ENCODE peak calls at places on chromosome 9, in eight cellular contexts. One of them, this sample, is unnamed.

GRCh38 chr9:18437315-18438200 is 36.4 kb upstream of the ADAMTSL1 start:
- DNase-seq in GM23338: peak; percentile 11
- DNase-seq in PC-9: no peak
- DNase-seq in hepatocyte: peak; percentile 39
- DNase-seq in HCT116: no peak
- DNase-seq in endothelial cell of umbilical vein: peak; percentile 89
- DNase-seq in OCI-LY7: no peak
- DNase-seq in HepG2: peak; percentile 9
- DNase-seq in this sample: peak; percentile 68

GRCh38 chr9:133701981-133702797 is 36.0 kb downstream of the SARDH start:
- DNase-seq in GM23338: no peak
- DNase-seq in PC-9: no peak
- DNase-seq in hepatocyte: peak; percentile 59
- DNase-seq in HCT116: no peak
- DNase-seq in endothelial cell of umbilical vein: no peak
- DNase-seq in OCI-LY7: peak; percentile 88
- DNase-seq in HepG2: no peak
- DNase-seq in this sample: no peak

GRCh38 chr9:29556317-29556716 is 1983.0 kb upstream of the C9orf72 start:
- DNase-seq in GM23338: no peak
- DNase-seq in PC-9: no peak
- DNase-seq in hepatocyte: no peak
- DNase-seq in HCT116: no peak
- DNase-seq in endothelial cell of umbilical vein: no peak
- DNase-seq in OCI-LY7: no peak
- DNase-seq in HepG2: no peak
- DNase-seq in this sample: peak; percentile 31

GRCh38 chr9:121984726-121985402 is 108.2 kb downstream of the TTLL11 start:
- DNase-seq in GM23338: no peak
- DNase-seq in PC-9: no peak
- DNase-seq in hepatocyte: no peak
- DNase-seq in HCT116: no peak
- DNase-seq in endothelial cell of umbilical vein: peak; percentile 30
- DNase-seq in OCI-LY7: no peak
- DNase-seq in HepG2: no peak
- DNase-seq in this sample: peak; percentile 94

GRCh38 chr9:107137495-107138202 is 145.4 kb upstream of the RAD23B start:
- DNase-seq in GM23338: peak; percentile 78
- DNase-seq in PC-9: no peak
- DNase-seq in hepatocyte: peak; percentile 57
- DNase-seq in HCT116: peak; percentile 29
- DNase-seq in endothelial cell of umbilical vein: peak; percentile 17
- DNase-seq in OCI-LY7: peak; percentile 37
- DNase-seq in HepG2: peak; percentile 21
- DNase-seq in this sample: peak; percentile 70

GRCh38 chr9:76223749-76224340 is 170.4 kb downstream of the RFK start:
- DNase-seq in GM23338: no peak
- DNase-seq in PC-9: no peak
- DNase-seq in hepatocyte: no peak
- DNase-seq in HCT116: no peak
- DNase-seq in endothelial cell of umbilical vein: no peak
- DNase-seq in OCI-LY7: no peak
- DNase-seq in HepG2: no peak
- DNase-seq in this sample: peak; percentile 6

GRCh38 chr9:129026442-129027223 is 1.5 kb downstream of the SH3GLB2 start:
- DNase-seq in GM23338: peak; percentile 76
- DNase-seq in PC-9: peak; percentile 84
- DNase-seq in hepatocyte: peak; percentile 85
- DNase-seq in HCT116: no peak
- DNase-seq in endothelial cell of umbilical vein: no peak
- DNase-seq in OCI-LY7: peak; percentile 51
- DNase-seq in HepG2: peak; percentile 20
- DNase-seq in this sample: peak; percentile 25

GRCh38 chr9:30575691-30576090 is 1808.8 kb upstream of the ACO1 start:
- DNase-seq in GM23338: peak; percentile 5
- DNase-seq in PC-9: no peak
- DNase-seq in hepatocyte: no peak
- DNase-seq in HCT116: no peak
- DNase-seq in endothelial cell of umbilical vein: no peak
- DNase-seq in OCI-LY7: no peak
- DNase-seq in HepG2: no peak
- DNase-seq in this sample: no peak

GRCh38 chr9:98856982-98857381 is 49.5 kb downstream of the GALNT12 start:
- DNase-seq in GM23338: no peak
- DNase-seq in PC-9: no peak
- DNase-seq in hepatocyte: no peak
- DNase-seq in HCT116: no peak
- DNase-seq in endothelial cell of umbilical vein: no peak
- DNase-seq in OCI-LY7: no peak
- DNase-seq in HepG2: no peak
- DNase-seq in this sample: no peak

GRCh38 chr9:18793122-18793521 is 239.9 kb downstream of the SAXO1 start:
- DNase-seq in GM23338: no peak
- DNase-seq in PC-9: no peak
- DNase-seq in hepatocyte: no peak
- DNase-seq in HCT116: no peak
- DNase-seq in endothelial cell of umbilical vein: peak; percentile 22
- DNase-seq in OCI-LY7: no peak
- DNase-seq in HepG2: no peak
- DNase-seq in this sample: no peak

GRCh38 chr9:95157491-95158151 is 159.9 kb downstream of the FANCC start:
- DNase-seq in GM23338: no peak
- DNase-seq in PC-9: no peak
- DNase-seq in hepatocyte: peak; percentile 79
- DNase-seq in HCT116: no peak
- DNase-seq in endothelial cell of umbilical vein: peak; percentile 10
- DNase-seq in OCI-LY7: no peak
- DNase-seq in HepG2: peak; percentile 57
- DNase-seq in this sample: peak; percentile 87

GRCh38 chr9:94232428-94232827 is 26.7 kb upstream of the ZNF169 start:
- DNase-seq in GM23338: no peak
- DNase-seq in PC-9: no peak
- DNase-seq in hepatocyte: no peak
- DNase-seq in HCT116: no peak
- DNase-seq in endothelial cell of umbilical vein: no peak
- DNase-seq in OCI-LY7: no peak
- DNase-seq in HepG2: no peak
- DNase-seq in this sample: no peak

GRCh38 chr9:71984388-71985069 is 73.1 kb downstream of the C9orf85 start:
- DNase-seq in GM23338: peak; percentile 43
- DNase-seq in PC-9: no peak
- DNase-seq in hepatocyte: peak; percentile 27
- DNase-seq in HCT116: no peak
- DNase-seq in endothelial cell of umbilical vein: no peak
- DNase-seq in OCI-LY7: no peak
- DNase-seq in HepG2: no peak
- DNase-seq in this sample: peak; percentile 84

GRCh38 chr9:77846957-77847574 is 184.5 kb downstream of the GNAQ start:
- DNase-seq in GM23338: no peak
- DNase-seq in PC-9: no peak
- DNase-seq in hepatocyte: no peak
- DNase-seq in HCT116: no peak
- DNase-seq in endothelial cell of umbilical vein: peak; percentile 94
- DNase-seq in OCI-LY7: no peak
- DNase-seq in HepG2: no peak
- DNase-seq in this sample: no peak

GRCh38 chr9:83733739-83734138 is 26.0 kb upstream of the UBQLN1 start:
- DNase-seq in GM23338: no peak
- DNase-seq in PC-9: no peak
- DNase-seq in hepatocyte: no peak
- DNase-seq in HCT116: no peak
- DNase-seq in endothelial cell of umbilical vein: no peak
- DNase-seq in OCI-LY7: no peak
- DNase-seq in HepG2: no peak
- DNase-seq in this sample: no peak

GRCh38 chr9:128898845-128899565 is 17.1 kb downstream of the LRRC8A start:
- DNase-seq in GM23338: no peak
- DNase-seq in PC-9: no peak
- DNase-seq in hepatocyte: no peak
- DNase-seq in HCT116: no peak
- DNase-seq in endothelial cell of umbilical vein: no peak
- DNase-seq in OCI-LY7: no peak
- DNase-seq in HepG2: no peak
- DNase-seq in this sample: no peak

GRCh38 chr9:120888626-120889025 is 11.6 kb upstream of the PHF19 start:
- DNase-seq in GM23338: no peak
- DNase-seq in PC-9: no peak
- DNase-seq in hepatocyte: no peak
- DNase-seq in HCT116: no peak
- DNase-seq in endothelial cell of umbilical vein: no peak
- DNase-seq in OCI-LY7: no peak
- DNase-seq in HepG2: no peak
- DNase-seq in this sample: no peak

GRCh38 chr9:134065720-134066419 is 2.0 kb downstream of the BRD3 start:
- DNase-seq in GM23338: no peak
- DNase-seq in PC-9: peak; percentile 68
- DNase-seq in hepatocyte: peak; percentile 62
- DNase-seq in HCT116: no peak
- DNase-seq in endothelial cell of umbilical vein: peak; percentile 62
- DNase-seq in OCI-LY7: peak; percentile 38
- DNase-seq in HepG2: peak; percentile 81
- DNase-seq in this sample: peak; percentile 84

GRCh38 chr9:99579964-99580363 is 241.7 kb upstream of the NR4A3 start:
- DNase-seq in GM23338: no peak
- DNase-seq in PC-9: no peak
- DNase-seq in hepatocyte: no peak
- DNase-seq in HCT116: no peak
- DNase-seq in endothelial cell of umbilical vein: no peak
- DNase-seq in OCI-LY7: no peak
- DNase-seq in HepG2: no peak
- DNase-seq in this sample: no peak

GRCh38 chr9:110801426-110801825 is 132.8 kb downstream of the MUSK start:
- DNase-seq in GM23338: no peak
- DNase-seq in PC-9: no peak
- DNase-seq in hepatocyte: no peak
- DNase-seq in HCT116: no peak
- DNase-seq in endothelial cell of umbilical vein: no peak
- DNase-seq in OCI-LY7: no peak
- DNase-seq in HepG2: no peak
- DNase-seq in this sample: no peak

GRCh38 chr9:136903041-136903554 is 16.8 kb downstream of the TRAF2 start:
- DNase-seq in GM23338: no peak
- DNase-seq in PC-9: no peak
- DNase-seq in hepatocyte: no peak
- DNase-seq in HCT116: no peak
- DNase-seq in endothelial cell of umbilical vein: no peak
- DNase-seq in OCI-LY7: no peak
- DNase-seq in HepG2: no peak
- DNase-seq in this sample: no peak
- H3K27ac ChIP-seq in GM23338: no peak overlapping the region
- H3K27ac ChIP-seq in PC-9: peak overlapping the region; percentile 99
- H3K27ac ChIP-seq in hepatocyte: peak overlapping the region; percentile 69
- H3K27ac ChIP-seq in HCT116: no peak overlapping the region
- H3K27ac ChIP-seq in endothelial cell of umbilical vein: no peak overlapping the region
- H3K27ac ChIP-seq in OCI-LY7: no peak overlapping the region
- H3K27ac ChIP-seq in HepG2: no peak overlapping the region
- H3K27ac ChIP-seq in this sample: peak overlapping the region; percentile 67

GRCh38 chr9:126327016-126327749 is 554 bp downstream of the MVB12B start:
- DNase-seq in GM23338: peak; percentile 50
- DNase-seq in PC-9: no peak
- DNase-seq in hepatocyte: no peak
- DNase-seq in HCT116: no peak
- DNase-seq in endothelial cell of umbilical vein: no peak
- DNase-seq in OCI-LY7: peak; percentile 5
- DNase-seq in HepG2: no peak
- DNase-seq in this sample: peak; percentile 23

GRCh38 chr9:126326228-126327015 is at the start of gene MVB12B:
- DNase-seq in GM23338: peak; percentile 59
- DNase-seq in PC-9: no peak
- DNase-seq in hepatocyte: peak; percentile 73
- DNase-seq in HCT116: no peak
- DNase-seq in endothelial cell of umbilical vein: peak; percentile 37
- DNase-seq in OCI-LY7: peak; percentile 8
- DNase-seq in HepG2: no peak
- DNase-seq in this sample: peak; percentile 68

GRCh38 chr9:126329476-126330275 is 3.0 kb downstream of the MVB12B start:
- DNase-seq in GM23338: no peak
- DNase-seq in PC-9: no peak
- DNase-seq in hepatocyte: no peak
- DNase-seq in HCT116: no peak
- DNase-seq in endothelial cell of umbilical vein: no peak
- DNase-seq in OCI-LY7: no peak
- DNase-seq in HepG2: no peak
- DNase-seq in this sample: no peak

GRCh38 chr9:126328415-126328814 is 1.8 kb downstream of the MVB12B start:
- DNase-seq in GM23338: no peak
- DNase-seq in PC-9: no peak
- DNase-seq in hepatocyte: no peak
- DNase-seq in HCT116: no peak
- DNase-seq in endothelial cell of umbilical vein: no peak
- DNase-seq in OCI-LY7: no peak
- DNase-seq in HepG2: no peak
- DNase-seq in this sample: no peak

DNA sequence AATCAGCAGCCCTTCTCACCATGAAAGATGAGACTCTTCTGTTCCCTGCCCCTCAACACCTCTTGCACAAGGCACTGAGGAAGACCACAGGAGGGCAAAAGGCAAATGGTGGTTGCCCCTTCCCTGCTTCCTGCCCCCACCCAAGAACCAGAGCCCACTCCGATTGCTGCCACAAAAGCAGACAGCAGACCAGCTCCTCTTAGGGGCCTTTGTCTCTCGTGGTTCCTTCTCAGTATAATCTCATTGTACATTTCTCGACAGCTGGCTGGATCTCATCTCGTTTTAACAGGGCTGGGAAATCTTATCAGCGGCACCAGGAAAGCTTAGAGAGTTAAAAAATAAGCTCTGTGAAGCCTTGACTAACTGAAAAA is 1.1 kb downstream of the MVB12B start:
- DNase-seq in GM23338: no peak
- DNase-seq in PC-9: no peak
- DNase-seq in hepatocyte: no peak
- DNase-seq in HCT116: no peak
- DNase-seq in endothelial cell of umbilical vein: no peak
- DNase-seq in OCI-LY7: no peak
- DNase-seq in HepG2: no peak
- DNase-seq in this sample: no peak
- H3K4me3 ChIP-seq in GM23338: peak overlapping the region; percentile 59
- H3K4me3 ChIP-seq in PC-9: no peak overlapping the region
- H3K4me3 ChIP-seq in hepatocyte: peak overlapping the region; percentile 55
- H3K4me3 ChIP-seq in HCT116: peak overlapping the region; percentile 59
- H3K4me3 ChIP-seq in endothelial cell of umbilical vein: no peak overlapping the region
- H3K4me3 ChIP-seq in OCI-LY7: no peak overlapping the region
- H3K4me3 ChIP-seq in HepG2: peak overlapping the region; percentile 88
- H3K4me3 ChIP-seq in this sample: peak overlapping the region; percentile 68

GRCh38 chr9:9938432-9938831 is 674.4 kb downstream of the PTPRD start:
- DNase-seq in GM23338: no peak
- DNase-seq in PC-9: no peak
- DNase-seq in hepatocyte: no peak
- DNase-seq in HCT116: no peak
- DNase-seq in endothelial cell of umbilical vein: no peak
- DNase-seq in OCI-LY7: no peak
- DNase-seq in HepG2: no peak
- DNase-seq in this sample: no peak

GRCh38 chr9:9942764-9943424 is 669.9 kb downstream of the PTPRD start:
- DNase-seq in GM23338: peak; percentile 74
- DNase-seq in PC-9: peak; percentile 37
- DNase-seq in hepatocyte: peak; percentile 71
- DNase-seq in HCT116: no peak
- DNase-seq in endothelial cell of umbilical vein: peak; percentile 87
- DNase-seq in OCI-LY7: peak; percentile 57
- DNase-seq in HepG2: peak; percentile 42
- DNase-seq in this sample: peak; percentile 55
- H2AFZ ChIP-seq in GM23338: no peak overlapping the region
- H2AFZ ChIP-seq in PC-9: no peak overlapping the region
- H2AFZ ChIP-seq in hepatocyte: no peak overlapping the region
- H2AFZ ChIP-seq in HCT116: no peak overlapping the region
- H2AFZ ChIP-seq in endothelial cell of umbilical vein: no peak overlapping the region
- H2AFZ ChIP-seq in OCI-LY7: no peak overlapping the region
- H2AFZ ChIP-seq in HepG2: no peak overlapping the region
- H2AFZ ChIP-seq in this sample: no peak overlapping the region

GRCh38 chr9:136614372-136614922 is 48.3 kb upstream of the EGFL7 start:
- DNase-seq in GM23338: no peak
- DNase-seq in PC-9: no peak
- DNase-seq in hepatocyte: no peak
- DNase-seq in HCT116: no peak
- DNase-seq in endothelial cell of umbilical vein: peak; percentile 94
- DNase-seq in OCI-LY7: no peak
- DNase-seq in HepG2: no peak
- DNase-seq in this sample: peak; percentile 23
- H3K27ac ChIP-seq in GM23338: no peak overlapping the region
- H3K27ac ChIP-seq in PC-9: no peak overlapping the region
- H3K27ac ChIP-seq in hepatocyte: no peak overlapping the region
- H3K27ac ChIP-seq in HCT116: no peak overlapping the region
- H3K27ac ChIP-seq in endothelial cell of umbilical vein: peak overlapping the region; percentile 97
- H3K27ac ChIP-seq in OCI-LY7: no peak overlapping the region
- H3K27ac ChIP-seq in HepG2: no peak overlapping the region
- H3K27ac ChIP-seq in this sample: no peak overlapping the region